ENCODE peak calls at places on chromosomes 5 and 9, in eight cellular contexts. Z is ELR; W is activated CD4-positive, alpha-beta T cell treated with anti-CD3 and anti-CD28 coated beads for 24 hours; I is AG09319; Q is Right ventricle myocardium inferior; H is NCI-H526 treated with DMSO at 0.1 percent for 48 hours; D is gastrocnemius medialis; L is NCI-H2081. P is an unnamed sample.

GRCh38 chr9:134912126-134912840 is 5.4 kb downstream of the FCN1 start:
- DNase-seq in I (no peak), D (no peak), Q (no peak), W (no peak), H (no peak), L (no peak), Z (no peak), P (no peak)

GRCh38 chr5:132807163-132807838 is 5.8 kb upstream of the SOWAHA start:
- DNase-seq in I (no peak), W (no peak), Z (peak), D (no peak), H (peak), Q (no peak), L (no peak), P (no peak)

GRCh38 chr9:136527721-136528710 is 17.8 kb downstream of the NOTCH1 start:
- DNase-seq in W (no peak), D (no peak), H (peak), Z (peak), Q (peak), L (peak), I (no peak), P (no peak)

GRCh38 chr5:143024227-143024920 is 254.2 kb downstream of the ARHGAP26 start:
- DNase-seq in Q (no peak), L (peak), I (no peak), D (peak), W (no peak), Z (no peak), H (no peak), P (no peak)

GRCh38 chr9:17862081-17862480 is 283.2 kb downstream of the SH3GL2 start:
- DNase-seq in I (no peak), H (no peak), D (peak), Z (no peak), L (no peak), Q (no peak), W (no peak), P (no peak)

GRCh38 chr9:6086006-6086655 is 70.7 kb upstream of the RANBP6 start:
- DNase-seq in L (no peak), D (no peak), I (no peak), Q (no peak), Z (no peak), H (peak), W (no peak), P (no peak)

GRCh38 chr5:131773805-131774204 is 23.0 kb downstream of the FNIP1 start:
- DNase-seq in L (no peak), Q (no peak), W (no peak), H (no peak), D (no peak), I (no peak), Z (no peak), P (no peak)

GRCh38 chr5:61631438-61631941 is 299.4 kb downstream of the ZSWIM6 start:
- DNase-seq in W (no peak), I (no peak), L (no peak), Z (no peak), D (no peak), H (no peak), Q (peak), P (no peak)

GRCh38 chr5:163473613-163474243 is 13.3 kb downstream of the HMMR start:
- DNase-seq in H (peak), Q (no peak), D (no peak), I (no peak), Z (peak), L (no peak), W (no peak), P (no peak)

GRCh38 chr9:89442981-89443817 is 54.7 kb downstream of the SEMA4D start:
- DNase-seq in I (no peak), Z (no peak), D (no peak), H (no peak), W (no peak), Q (peak), L (no peak), P (no peak)

GRCh38 chr9:134179595-134179917 is 15.2 kb upstream of the RNU6ATAC start:
- DNase-seq in Z (no peak), H (no peak), Q (peak), W (no peak), I (no peak), D (no peak), L (no peak), P (no peak)

GRCh38 chr5:61625682-61626620 is 293.9 kb downstream of the ZSWIM6 start:
- DNase-seq in H (no peak), Q (peak), L (no peak), D (peak), W (peak), I (no peak), Z (peak), P (no peak)

GRCh38 chr5:69450116-69450515 is 35.2 kb downstream of the MARVELD2 start:
- DNase-seq in H (no peak), D (no peak), W (no peak), Z (peak), L (no peak), I (peak), Q (no peak), P (no peak)

GRCh38 chr9:115106001-115106400 is 12.0 kb downstream of the TNC start:
- DNase-seq in D (no peak), H (no peak), Z (peak), W (no peak), I (no peak), Q (no peak), L (no peak), P (no peak)

GRCh38 chr5:141760193-141760592 is 78.2 kb upstream of the ARAP3 start:
- DNase-seq in Q (no peak), Z (no peak), L (no peak), I (no peak), W (no peak), D (no peak), H (peak), P (no peak)

GRCh38 chr5:141879941-141880738 is 1.9 kb upstream of the PCDH1 start:
- DNase-seq in Q (no peak), H (no peak), Z (no peak), L (no peak), I (no peak), D (no peak), W (no peak), P (no peak)

GRCh38 chr9:136695955-136696354 is 8.7 kb upstream of the AGPAT2 start:
- DNase-seq in H (no peak), Q (no peak), W (no peak), I (no peak), L (no peak), Z (no peak), D (no peak), P (no peak)

GRCh38 chr5:149002761-149003689 is 59.8 kb downstream of the SH3TC2 start:
- DNase-seq in W (no peak), Z (peak), D (no peak), H (no peak), I (no peak), L (no peak), Q (no peak), P (no peak)

P was measured in SIG-M5.